ENCODE peak calls at places on chromosomes 6 and 20, in five cellular contexts. X, U, D, L and B are unnamed samples.

GRCh38 chr6:17725083-17725482 is 18.4 kb upstream of the NUP153 start:
- DNase-seq in U (peak), D (peak), X (peak), L (no peak), B (no peak)

GRCh38 chr6:36349240-36349639 is 12.6 kb upstream of the BNIP5 start:
- DNase-seq in L (no peak), X (no peak), D (no peak), U (no peak), B (no peak)

GRCh38 chr6:94190030-94190429 is 770.7 kb upstream of the EPHA7 start:
- DNase-seq in D (no peak), U (no peak), X (no peak), L (no peak), B (no peak)

GRCh38 chr6:44189257-44189656 is 27.5 kb upstream of the MYMX start:
- DNase-seq in X (no peak), D (no peak), U (no peak), L (no peak), B (no peak)

GRCh38 chr6:107843400-107843799 is 19.3 kb upstream of the SCML4 start:
- DNase-seq in D (no peak), L (no peak), X (no peak), U (no peak), B (no peak)

GRCh38 chr6:95576218-95576617 is 1.1 kb upstream of the MANEA start:
- DNase-seq in U (no peak), D (no peak), L (no peak), X (no peak), B (no peak)

GRCh38 chr20:19964289-19965263 is 52.6 kb upstream of the NAA20 start:
- DNase-seq in D (no peak), U (no peak), X (no peak), L (peak), B (peak)

GRCh38 chr20:44961868-44962267 is 1.7 kb upstream of the TOMM34 start:
- DNase-seq in X (no peak), U (no peak), L (no peak), D (no peak), B (no peak)

GRCh38 chr6:36649721-36650484 is 28.6 kb upstream of the CDKN1A start:
- DNase-seq in X (no peak), U (no peak), L (no peak), D (no peak), B (no peak)

GRCh38 chr6:138182939-138183791 is 21.4 kb downstream of the ARFGEF3 start:
- DNase-seq in L (no peak), X (no peak), U (no peak), D (no peak), B (no peak)

GRCh38 chr20:57290178-57290484 is 23.7 kb upstream of the BMP7 start:
- DNase-seq in L (no peak), D (no peak), X (no peak), U (no peak), B (no peak)

GRCh38 chr6:76592561-76592960 is 520.1 kb upstream of the IMPG1 start:
- DNase-seq in U (no peak), D (no peak), L (no peak), X (no peak), B (no peak)

GRCh38 chr20:31695849-31696804 is 26.5 kb downstream of the BCL2L1 start:
- DNase-seq in U (no peak), D (no peak), X (no peak), L (peak), B (peak)

GRCh38 chr20:24673678-24674570 is 204.5 kb downstream of the SYNDIG1 start:
- DNase-seq in L (no peak), D (no peak), U (no peak), X (no peak), B (peak)

GRCh38 chr20:31758521-31758920 is 19.4 kb downstream of the TPX2 start:
- DNase-seq in U (no peak), L (no peak), X (no peak), D (no peak), B (no peak)

GRCh38 chr20:1871807-1872455 is 23.3 kb upstream of the SIRPA start:
- DNase-seq in U (no peak), L (no peak), D (no peak), X (no peak), B (no peak)

GRCh38 chr6:77324851-77325250 is 138.4 kb downstream of the HTR1B start:
- DNase-seq in L (no peak), X (peak), U (peak), D (no peak), B (no peak)

GRCh38 chr6:9766240-9766915 is 648.5 kb downstream of the TFAP2A start:
- DNase-seq in L (no peak), U (no peak), X (no peak), D (no peak), B (peak)

GRCh38 chr20:32057785-32058184 is 5.7 kb downstream of the HCK start:
- DNase-seq in X (no peak), L (no peak), D (no peak), U (no peak), B (no peak)

GRCh38 chr6:53358440-53359087 is 9.8 kb upstream of the ELOVL5 start:
- DNase-seq in D (peak), U (no peak), L (no peak), X (no peak), B (no peak)

GRCh38 chr6:30942338-30943060 is 1.7 kb downstream of the MUCL3 start:
- DNase-seq in D (peak), U (peak), L (peak), X (peak), B (peak)

GRCh38 chr6:28356666-28357020 is 6.9 kb downstream of the ZKSCAN3 start:
- DNase-seq in D (no peak), X (no peak), U (no peak), L (no peak), B (no peak)

GRCh38 chr6:13357551-13358075 is 29.3 kb upstream of the TBC1D7 start:
- DNase-seq in L (no peak), D (no peak), X (no peak), U (no peak), B (peak)

GRCh38 chr20:62816031-62816878 is 595 bp upstream of the COL9A3 start:
- DNase-seq in L (no peak), X (no peak), U (no peak), D (peak), B (no peak)
- H3K4me3 ChIP-seq in L (no peak), X (peak), U (peak), D (peak), B (no peak)

DNA sequence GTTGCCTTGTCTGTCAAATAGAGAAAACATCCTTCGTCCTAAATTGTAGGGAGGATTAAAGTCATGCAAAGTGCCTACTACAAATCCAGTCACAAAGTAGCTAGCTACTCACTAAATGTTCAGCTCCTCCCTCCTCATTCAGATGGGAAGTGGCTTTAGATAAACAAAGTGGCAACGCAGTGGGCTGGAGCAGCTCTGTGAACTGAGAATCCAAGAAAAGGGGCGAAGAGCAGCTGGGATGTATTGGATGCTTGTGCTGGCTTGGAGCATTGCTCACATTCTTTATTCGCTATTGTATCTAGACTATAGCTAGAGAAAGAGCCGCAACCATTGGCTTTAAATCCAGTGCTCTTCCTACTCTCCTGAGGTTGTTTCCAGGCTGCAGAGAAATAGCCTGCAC is 10.3 kb downstream of the MOG start:
- DNase-seq in D (peak), X (no peak), L (no peak), U (no peak), B (no peak)
- TF ChIP-seq CTCF in D (no peak), X (no peak), L (no peak), U (no peak), B (no peak)

DNA sequence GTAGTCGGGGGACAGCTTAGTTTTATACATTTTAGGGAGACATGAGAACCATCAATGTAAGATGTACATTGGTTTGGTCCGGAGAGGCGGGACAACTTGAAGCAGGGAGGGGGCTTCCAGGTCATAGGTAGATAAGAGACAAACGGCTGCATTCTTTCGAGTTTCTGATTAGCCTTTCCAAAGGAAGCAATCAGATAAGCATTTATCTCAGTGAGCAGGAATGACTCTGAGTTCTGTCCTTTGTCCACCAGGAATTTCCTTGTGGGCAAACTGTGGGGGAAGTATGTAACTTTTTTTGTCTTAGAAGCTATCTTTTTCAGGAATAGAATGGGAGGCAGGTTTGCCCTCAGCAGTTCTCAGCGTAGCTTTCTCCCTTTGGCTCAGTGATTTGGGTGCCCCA is 1.4 kb downstream of the YTHDF1 start:
- DNase-seq in X (no peak), U (no peak), D (no peak), L (no peak), B (no peak)
- H3K4me3 ChIP-seq in X (peak), U (peak), D (no peak), L (no peak), B (peak)

DNA sequence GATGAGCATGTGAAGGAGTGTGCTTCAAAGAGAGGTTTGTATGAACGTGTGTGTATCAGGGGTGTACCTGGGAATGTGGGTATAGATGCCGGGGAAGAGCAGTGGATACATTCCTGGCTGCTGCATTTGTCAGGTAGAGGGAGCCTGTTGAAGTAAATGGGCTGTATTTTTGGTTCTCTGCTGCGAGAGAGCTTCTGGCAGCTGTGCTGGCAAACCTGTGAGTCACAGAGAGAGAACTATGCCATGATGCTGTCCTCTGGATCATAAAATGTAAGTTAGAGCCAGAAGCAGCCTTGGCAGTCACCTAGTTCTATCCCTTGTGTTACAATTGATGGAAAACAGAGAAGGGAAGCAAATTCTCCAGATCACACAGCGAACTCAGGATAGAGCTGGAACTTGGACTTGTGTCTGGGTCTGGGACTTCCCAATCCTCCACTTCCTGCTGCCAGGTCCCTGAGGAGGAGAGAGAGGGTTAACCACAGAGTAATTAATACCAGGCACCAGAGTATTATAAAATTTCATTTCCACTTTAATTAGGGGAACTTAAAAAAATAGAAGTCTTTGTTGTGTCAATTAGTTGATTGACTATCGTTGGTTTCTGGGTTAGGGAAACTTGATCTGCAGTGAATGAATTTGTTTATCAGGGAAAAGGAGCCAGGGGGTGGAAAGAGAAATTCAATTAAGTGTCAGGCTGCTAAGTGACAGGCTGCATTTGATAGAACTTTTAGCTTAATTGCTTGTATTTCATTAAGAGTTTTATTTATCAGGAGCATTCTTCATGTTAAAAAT is 41.1 kb upstream of the GTSF1L start:
- DNase-seq in L (no peak), D (no peak), U (no peak), X (no peak), B (no peak)
- TF ChIP-seq CTCF in L (no peak), D (no peak), U (no peak), X (no peak), B (peak)

GRCh38 chr6:5894357-5894756 is 112.4 kb downstream of the NRN1 start:
- DNase-seq in D (no peak), L (no peak), U (no peak), X (no peak), B (no peak)
- H3K4me3 ChIP-seq in D (no peak), L (no peak), U (no peak), X (no peak), B (no peak)

GRCh38 chr6:11121851-11122250 is 10.3 kb upstream of the ERVFRD-1 start:
- DNase-seq in L (no peak), D (no peak), X (no peak), U (no peak), B (no peak)

GRCh38 chr6:11122380-11122779 is 10.9 kb upstream of the ERVFRD-1 start:
- DNase-seq in L (no peak), X (no peak), D (no peak), U (no peak), B (no peak)

GRCh38 chr6:11126876-11127275 is 15.4 kb upstream of the ERVFRD-1 start:
- DNase-seq in L (no peak), X (no peak), D (no peak), U (no peak), B (no peak)

GRCh38 chr6:11120273-11121005 is 8.9 kb upstream of the ERVFRD-1 start:
- DNase-seq in U (no peak), D (no peak), L (no peak), X (no peak), B (no peak)

GRCh38 chr6:11123978-11124377 is 12.5 kb upstream of the ERVFRD-1 start:
- DNase-seq in X (no peak), D (no peak), L (no peak), U (no peak), B (no peak)
- TF ChIP-seq CTCF in X (no peak), D (peak), L (no peak), U (no peak), B (peak)